ENCODE peak calls at places on chromosomes 12 and 14, in four cellular contexts. M, J, S and V are unnamed samples.

GRCh38 chr14:104294628-104294982 is 156.2 kb downstream of the KIF26A start:
- DNase-seq in J (peak), S (no peak), M (no peak), V (no peak)

GRCh38 chr12:52607314-52607713 is 6.1 kb upstream of the KRT72 start:
- DNase-seq in S (no peak), J (no peak), M (no peak), V (no peak)

GRCh38 chr12:49674318-49674985 is 32.8 kb downstream of the FMNL3 start:
- DNase-seq in M (peak), S (no peak), J (peak), V (no peak)

GRCh38 chr12:104569348-104570173 is 112.8 kb downstream of the CHST11 start:
- DNase-seq in M (peak), S (no peak), J (no peak), V (no peak)

GRCh38 chr14:23432102-23432925 is 3.1 kb downstream of the MYH7 start:
- DNase-seq in J (no peak), M (no peak), S (no peak), V (no peak)

GRCh38 chr14:101561145-101561896 is at the start of gene DIO3:
- DNase-seq in S (no peak), M (no peak), J (peak), V (peak)

GRCh38 chr14:100692859-100693558 is 33.7 kb upstream of the DLK1 start:
- DNase-seq in S (peak), M (no peak), J (no peak), V (no peak)

GRCh38 chr14:53796734-53797133 is 159.9 kb downstream of the BMP4 start:
- DNase-seq in S (no peak), J (no peak), M (no peak), V (no peak)

GRCh38 chr12:85575115-85576096 is 260.8 kb downstream of the RASSF9 start:
- DNase-seq in J (no peak), S (peak), M (peak), V (peak)

GRCh38 chr14:65954915-65955314 is 531.3 kb upstream of the CCDC196 start:
- DNase-seq in J (no peak), S (no peak), M (no peak), V (no peak)

GRCh38 chr14:64705406-64706118 is 1.3 kb downstream of the PLEKHG3 start:
- DNase-seq in J (peak), S (no peak), M (no peak), V (peak)

GRCh38 chr14:71060795-71061455 is 153.7 kb downstream of the PCNX1 start:
- DNase-seq in S (no peak), J (no peak), M (no peak), V (no peak)

GRCh38 chr12:132484891-132485441 is 5.0 kb upstream of the FBRSL1 start:
- DNase-seq in J (peak), S (no peak), M (no peak), V (no peak)

GRCh38 chr12:132486576-132486975 is 3.4 kb upstream of the FBRSL1 start:
- DNase-seq in S (no peak), M (no peak), J (peak), V (no peak)

GRCh38 chr12:132485619-132486018 is 4.3 kb upstream of the FBRSL1 start:
- DNase-seq in M (no peak), J (peak), S (no peak), V (no peak)

GRCh38 chr12:132487311-132487741 is 2.6 kb upstream of the FBRSL1 start:
- DNase-seq in J (peak), M (no peak), S (no peak), V (no peak)

GRCh38 chr12:132486168-132486567 is 3.8 kb upstream of the FBRSL1 start:
- DNase-seq in J (peak), S (no peak), M (no peak), V (no peak)
- TF ChIP-seq CTCF in J (no peak), S (no peak), M (no peak), V (no peak)

GRCh38 chr12:121839106-121839992 is 19.3 kb downstream of the HPD start:
- DNase-seq in J (peak), M (peak), S (peak), V (peak)
- TF ChIP-seq CTCF in J (peak), M (no peak), S (peak), V (peak)

GRCh38 chr12:70267550-70267949 is 24.3 kb downstream of the CNOT2 start:
- DNase-seq in M (no peak), J (no peak), S (no peak), V (no peak)
- TF ChIP-seq CTCF in M (no peak), J (no peak), S (no peak), V (no peak)

GRCh38 chr12:116202940-116203339 is 74.6 kb downstream of the MED13L start:
- DNase-seq in M (no peak), J (no peak), S (no peak), V (no peak)
- TF ChIP-seq CTCF in M (no peak), J (no peak), S (peak), V (no peak)

DNA sequence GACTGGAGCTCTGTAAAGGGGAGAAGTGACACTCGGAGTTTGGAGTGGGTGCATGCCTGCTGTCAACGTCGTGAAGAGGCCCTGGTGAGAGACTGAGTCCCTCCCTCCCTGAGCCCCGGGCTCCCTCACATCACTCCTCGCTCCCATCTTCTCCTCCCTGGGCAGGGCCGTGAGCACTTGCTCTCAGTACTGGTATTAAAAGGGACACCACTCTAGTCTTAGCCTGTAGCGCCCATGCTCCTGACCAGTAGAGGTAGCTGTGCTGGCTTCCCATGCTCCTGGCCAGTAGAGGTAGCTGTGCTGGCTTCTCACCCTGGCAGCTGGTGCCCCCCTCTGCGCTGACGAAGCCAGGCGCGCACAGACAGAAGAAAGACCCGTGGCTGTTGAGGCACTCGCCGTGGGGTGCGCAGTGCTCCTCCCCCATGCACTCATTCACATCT is 14.7 kb downstream of the ISCA2 start:
- DNase-seq in M (no peak), J (peak), S (no peak), V (peak)
- TF ChIP-seq CTCF in M (no peak), J (no peak), S (peak), V (peak)

GRCh38 chr14:106605548-106606448 is 1079.4 kb downstream of the TMEM121 start:
- DNase-seq in J (no peak), M (peak), S (no peak), V (no peak)
- TF ChIP-seq CTCF in J (no peak), M (peak), S (no peak), V (no peak)

GRCh38 chr12:13798162-13798561 is 183.2 kb downstream of the GRIN2B start:
- DNase-seq in J (no peak), M (no peak), S (no peak), V (no peak)
- TF ChIP-seq CTCF in J (no peak), M (no peak), S (no peak), V (no peak)

DNA sequence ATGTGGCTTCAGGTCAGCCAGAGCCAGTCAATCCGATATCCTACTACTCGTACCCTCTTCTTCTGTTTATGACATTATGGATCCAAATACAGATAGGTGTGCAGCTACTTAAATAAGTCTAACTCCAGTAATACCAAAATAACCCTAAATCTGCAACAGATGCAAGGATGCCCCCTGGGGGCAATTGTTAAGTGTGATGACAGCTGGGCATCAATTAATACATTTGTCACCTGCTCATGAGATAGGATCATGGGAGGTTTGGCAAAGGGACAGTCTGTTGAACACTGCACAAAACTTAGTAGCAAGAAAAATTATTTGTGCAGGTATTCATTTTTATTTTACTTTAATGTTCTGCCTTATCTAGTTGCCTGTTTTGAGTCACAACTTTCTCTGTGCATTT is 83.2 kb downstream of the SLC38A6 start:
- DNase-seq in S (no peak), M (no peak), J (no peak), V (no peak)
- TF ChIP-seq CTCF in S (no peak), M (no peak), J (no peak), V (no peak)

DNA sequence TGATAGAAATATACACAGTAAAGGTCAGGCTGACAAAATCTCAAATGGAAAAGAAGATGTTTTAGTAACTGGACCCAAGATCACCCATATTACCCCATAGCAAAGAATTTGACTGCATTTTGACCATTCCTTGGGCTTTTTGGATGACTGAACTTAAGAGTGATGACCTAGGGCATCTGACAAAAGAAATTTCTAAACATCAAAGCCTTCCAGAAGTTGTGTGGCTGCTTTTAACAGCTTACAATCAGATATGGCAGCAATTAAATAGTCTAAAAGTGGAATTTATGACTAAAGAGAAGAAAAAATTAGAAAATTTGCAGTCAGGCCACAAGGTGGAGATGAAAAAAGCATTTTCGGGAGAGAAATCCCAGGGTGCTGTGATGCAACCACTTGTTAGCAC is 563.0 kb downstream of the RERGL start:
- DNase-seq in J (no peak), M (no peak), S (no peak), V (no peak)
- TF ChIP-seq CTCF in J (no peak), M (no peak), S (no peak), V (no peak)